ENCODE peak calls at places on chromosome 21, in ten cellular contexts. I is Calu3; J is posterior vena cava; T is HTR-8/SVneo; Z is NCI-H774; V is heart right ventricle; D is GM19239; X is AG10803; N is mesendoderm; Q is stimulated activated CD4-positive, alpha-beta T cell treated with anti-CD3 and anti-CD28 coated beads, Interleukin-4, amount 100 ng/mL, for 1 hour. C is an unnamed sample.

GRCh38 chr21:45470087-45470515 is 65.1 kb downstream of the COL18A1 start:
- DNase-seq in I (no peak), Q (no peak), V (peak), Z (no peak), D (no peak), X (peak), N (no peak), J (no peak), T (no peak), C (no peak)

GRCh38 chr21:16330340-16331319 is 600.8 kb downstream of the USP25 start:
- DNase-seq in J (no peak), V (no peak), D (no peak), N (peak), T (peak), X (peak), Z (peak), I (peak), Q (no peak), C (no peak)

GRCh38 chr21:39036581-39036980 is 146.7 kb downstream of the PSMG1 start:
- DNase-seq in I (no peak), Z (no peak), D (no peak), X (no peak), N (no peak), J (no peak), T (no peak), Q (no peak), V (no peak), C (no peak)

GRCh38 chr21:23921670-23922418 is 1685.4 kb downstream of the MRPL39 start:
- DNase-seq in I (no peak), N (no peak), D (no peak), X (no peak), V (no peak), J (no peak), Z (no peak), Q (no peak), T (no peak), C (peak)

GRCh38 chr21:39224930-39225329 is 41.7 kb upstream of the PSMG1 start:
- DNase-seq in Z (no peak), J (no peak), N (no peak), Q (no peak), I (no peak), T (no peak), V (no peak), D (no peak), X (no peak), C (no peak)

GRCh38 chr21:44615881-44616590 is 4.2 kb downstream of the KRTAP10-8 start:
- DNase-seq in Z (no peak), Q (no peak), X (no peak), V (no peak), I (no peak), T (no peak), J (peak), D (no peak), N (no peak), C (no peak)

GRCh38 chr21:41751621-41752020 is 15.2 kb downstream of the RIPK4 start:
- DNase-seq in X (no peak), V (no peak), J (peak), N (no peak), D (no peak), T (no peak), I (peak), Q (no peak), Z (no peak), C (no peak)

GRCh38 chr21:44697811-44698734 is 1.1 kb downstream of the KRTAP10-12 start:
- DNase-seq in Z (no peak), N (peak), V (no peak), D (no peak), T (no peak), I (no peak), J (no peak), X (no peak), Q (no peak), C (no peak)

GRCh38 chr21:27645285-27645684 is 678.4 kb upstream of the ADAMTS5 start:
- DNase-seq in X (no peak), Z (no peak), V (no peak), I (no peak), D (no peak), N (no peak), T (no peak), Q (no peak), J (no peak), C (no peak)

GRCh38 chr21:38796426-38796825 is 9.3 kb upstream of the ETS2 start:
- DNase-seq in D (no peak), Z (no peak), T (no peak), Q (no peak), X (no peak), J (no peak), I (peak), V (no peak), N (no peak), C (no peak)

GRCh38 chr21:33490991-33491372 is 534 bp downstream of the DNAJC28 start:
- DNase-seq in N (no peak), I (no peak), X (no peak), J (no peak), D (no peak), V (no peak), Q (no peak), Z (no peak), T (peak), C (no peak)

GRCh38 chr21:32545948-32546441 is 39.3 kb downstream of the TCP10L start:
- DNase-seq in N (no peak), T (no peak), I (no peak), D (no peak), J (no peak), V (no peak), X (peak), Z (no peak), Q (no peak), C (no peak)

GRCh38 chr21:36704958-36705678 is 6.2 kb downstream of the SIM2 start:
- DNase-seq in J (no peak), N (peak), T (no peak), X (no peak), D (no peak), Z (no peak), V (no peak), I (no peak), Q (no peak), C (peak)

GRCh38 chr21:34852438-34852837 is 183.6 kb downstream of the CLIC6 start:
- DNase-seq in Q (no peak), N (no peak), D (no peak), I (no peak), T (no peak), Z (no peak), V (no peak), X (no peak), J (no peak), C (no peak)

GRCh38 chr21:42269382-42269781 is 45.8 kb downstream of the TFF3 start:
- DNase-seq in D (no peak), V (no peak), N (no peak), T (no peak), Z (no peak), J (no peak), X (no peak), I (no peak), Q (no peak), C (no peak)

GRCh38 chr21:27104749-27105439 is 138.0 kb upstream of the ADAMTS5 start:
- DNase-seq in J (no peak), Q (no peak), D (no peak), I (no peak), X (peak), N (peak), T (peak), Z (no peak), V (no peak), C (no peak)

GRCh38 chr21:31555741-31556191 is 103.7 kb upstream of the SOD1 start:
- DNase-seq in J (no peak), D (no peak), V (no peak), Z (no peak), I (no peak), X (no peak), Q (no peak), T (no peak), N (peak), C (no peak)

GRCh38 chr21:31895069-31895851 is 22.4 kb downstream of the HUNK start:
- DNase-seq in J (no peak), N (peak), X (peak), D (no peak), Q (no peak), V (no peak), T (no peak), Z (no peak), I (no peak), C (no peak)

C was measured in stimulated activated naive CD8-positive, alpha-beta T cell treated with anti-CD3 and anti-CD28 coated beads, Interleukin-15, amount 100 ng/mL, for 72 hours.